ENCODE peak calls at places on chromosomes 6 and 20, in five cellular contexts. E is left lung, V is heart right ventricle, I is bronchial epithelial cell, S is endodermal cell. J is an unnamed sample.

GRCh38 chr6:115067690-115068447 is 725.0 kb upstream of the HS3ST5 start:
- DNase-seq in E (no peak), V (no peak), I (no peak), S (no peak), J (no peak)

GRCh38 chr6:14713008-14713452 is 532.8 kb upstream of the JARID2 start:
- DNase-seq in E (no peak), V (peak), I (peak), S (no peak), J (no peak)

GRCh38 chr20:50916257-50916656 is 15.0 kb downstream of the ADNP start:
- DNase-seq in E (no peak), V (no peak), I (peak), S (no peak), J (no peak)

GRCh38 chr20:49717693-49718092 is 4.0 kb upstream of the B4GALT5 start:
- DNase-seq in E (no peak), V (no peak), I (peak), S (no peak), J (no peak)

GRCh38 chr6:151021878-151022277 is 156.4 kb downstream of the MTHFD1L start:
- DNase-seq in E (no peak), V (no peak), I (no peak), S (no peak), J (no peak)

GRCh38 chr6:12482386-12482785 is 192.2 kb downstream of the EDN1 start:
- DNase-seq in E (no peak), V (no peak), I (no peak), S (no peak), J (no peak)

GRCh38 chr6:91088976-91089375 is 502.1 kb upstream of the MAP3K7 start:
- DNase-seq in E (no peak), V (no peak), I (no peak), S (no peak), J (no peak)

GRCh38 chr20:17529586-17529985 is 1.6 kb downstream of the BFSP1 start:
- DNase-seq in E (no peak), V (no peak), I (no peak), S (no peak), J (no peak)

GRCh38 chr6:5115168-5115567 is 30.0 kb downstream of the PPP1R3G start:
- DNase-seq in E (no peak), V (no peak), I (peak), S (no peak), J (no peak)

GRCh38 chr6:21022343-21023107 is 488.3 kb downstream of the CDKAL1 start:
- DNase-seq in E (peak), V (no peak), I (peak), S (peak), J (no peak)

GRCh38 chr6:39664173-39664572 is 61.0 kb downstream of the KIF6 start:
- DNase-seq in E (no peak), V (no peak), I (no peak), S (no peak), J (no peak)

GRCh38 chr6:136330634-136331033 is 41.0 kb upstream of the BCLAF1 start:
- DNase-seq in E (no peak), V (no peak), I (no peak), S (no peak), J (no peak)

GRCh38 chr6:99434702-99435530 is 9.8 kb upstream of the PNISR start:
- DNase-seq in E (no peak), V (no peak), I (peak), S (no peak), J (no peak)

GRCh38 chr20:50508171-50508761 is 1.9 kb upstream of the PTPN1 start:
- DNase-seq in E (no peak), V (no peak), I (no peak), S (peak), J (no peak)

GRCh38 chr6:15570171-15570570 is 92.7 kb downstream of the DTNBP1 start:
- DNase-seq in E (no peak), V (no peak), I (no peak), S (no peak), J (no peak)

GRCh38 chr6:87174078-87174579 is 18.8 kb downstream of the ZNF292 start:
- DNase-seq in E (no peak), V (no peak), I (no peak), S (no peak), J (no peak)

GRCh38 chr6:104704191-104704590 is 155.5 kb downstream of the HACE1 start:
- DNase-seq in E (no peak), V (no peak), I (no peak), S (no peak), J (no peak)

GRCh38 chr6:159400806-159401205 is 231.6 kb downstream of the FNDC1 start:
- DNase-seq in E (no peak), V (no peak), I (no peak), S (no peak), J (no peak)

GRCh38 chr6:36019167-36019566 is 5.3 kb downstream of the SLC26A8 start:
- DNase-seq in E (no peak), V (no peak), I (no peak), S (no peak), J (no peak)

GRCh38 chr6:71419217-71419953 is 130.8 kb downstream of the OGFRL1 start:
- DNase-seq in E (no peak), V (peak), I (no peak), S (peak), J (no peak)

GRCh38 chr6:158033751-158034702 is 52.4 kb downstream of the SYNJ2 start:
- DNase-seq in E (no peak), V (no peak), I (peak), S (no peak), J (no peak)

GRCh38 chr6:34982424-34982852 is 93.4 kb downstream of the ANKS1A start:
- DNase-seq in E (no peak), V (no peak), I (peak), S (no peak), J (no peak)

DNA sequence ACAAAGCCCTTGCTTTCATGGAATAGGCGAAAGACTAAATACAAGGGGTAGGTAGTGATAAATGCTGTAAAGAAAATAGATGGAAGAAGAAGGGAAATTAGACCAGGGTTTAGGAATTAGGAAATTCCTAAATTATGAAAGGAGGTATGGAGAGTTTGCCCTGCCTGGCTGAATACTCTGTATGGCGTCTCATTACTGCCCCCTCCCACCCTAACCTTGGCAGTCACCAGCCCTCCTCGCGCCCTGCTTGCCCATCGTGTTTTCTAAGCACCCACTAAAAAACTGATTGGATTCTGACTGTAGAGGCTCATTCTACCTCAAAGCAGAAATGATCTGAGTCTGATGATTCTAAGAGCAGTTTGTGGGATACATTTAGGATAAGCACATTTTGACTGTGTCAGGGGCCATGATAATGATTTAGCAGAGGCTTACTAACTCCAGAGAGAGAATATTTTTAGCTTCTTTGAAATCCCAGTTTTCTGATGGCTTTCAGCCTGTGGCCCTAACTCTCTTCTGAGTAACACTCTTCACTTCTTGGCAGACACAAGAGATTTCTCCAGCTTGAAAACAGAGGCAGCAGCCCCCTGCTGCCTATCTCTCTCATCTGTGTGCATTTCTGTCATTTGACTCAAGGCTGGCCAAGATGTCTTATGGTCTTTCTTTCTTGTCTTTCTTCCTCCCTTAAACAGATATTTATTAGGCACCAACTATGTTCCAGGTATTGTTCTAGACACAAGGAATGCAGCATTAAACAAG is 1.4 kb upstream of the CHD6 start:
- DNase-seq in E (no peak), V (no peak), I (no peak), S (peak), J (no peak)
- TF ChIP-seq CTCF in E (no peak), V (no peak), I (no peak), S (peak), J (no peak)

GRCh38 chr6:117266267-117266797 is 974 bp downstream of the VGLL2 start:
- DNase-seq in E (no peak), V (no peak), I (no peak), S (no peak), J (no peak)

GRCh38 chr6:117266948-117267347 is 1.6 kb downstream of the VGLL2 start:
- DNase-seq in E (no peak), V (no peak), I (no peak), S (no peak), J (no peak)

GRCh38 chr6:117269649-117270120 is 4.3 kb downstream of the VGLL2 start:
- DNase-seq in E (no peak), V (no peak), I (no peak), S (no peak), J (no peak)

GRCh38 chr6:117265425-117266266 is at the start of gene VGLL2:
- DNase-seq in E (peak), V (no peak), I (no peak), S (peak), J (peak)

DNA sequence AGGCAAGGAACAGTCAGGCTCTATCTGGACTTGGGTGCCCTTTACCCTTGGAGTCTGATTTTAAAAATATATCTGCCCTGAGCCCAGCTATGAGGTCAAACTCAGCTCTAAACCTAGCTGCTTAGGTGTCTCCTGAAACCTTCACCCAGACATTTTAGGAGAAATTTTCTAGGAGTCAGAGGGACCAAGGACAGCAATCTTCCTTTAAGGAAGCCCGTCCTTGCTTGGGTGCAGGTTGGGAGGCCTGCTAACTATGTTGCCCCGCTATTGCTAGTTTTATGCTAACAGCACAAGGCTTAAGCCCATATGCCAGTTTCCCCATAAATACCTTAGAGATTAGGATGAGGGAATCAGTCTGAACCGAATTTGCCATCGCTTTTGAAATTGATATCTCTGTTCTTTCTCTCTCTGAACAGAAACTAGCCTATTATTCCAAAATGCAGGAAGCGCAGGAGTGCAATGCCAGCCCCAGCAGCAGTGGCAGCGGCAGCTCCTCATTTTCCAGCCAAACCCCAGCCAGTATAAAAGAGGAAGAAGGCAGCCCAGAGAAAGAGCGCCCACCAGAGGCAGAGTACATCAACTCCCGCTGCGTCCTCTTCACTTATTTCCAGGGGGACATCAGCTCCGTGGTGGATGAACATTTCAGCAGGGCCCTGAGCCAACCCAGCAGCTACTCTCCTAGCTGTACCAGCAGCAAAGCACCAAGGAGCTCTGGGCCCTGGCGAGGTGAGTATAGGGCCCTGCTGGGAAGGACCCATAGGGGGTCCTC is 2.6 kb downstream of the VGLL2 start:
- DNase-seq in E (no peak), V (no peak), I (no peak), S (peak), J (no peak)
- TF ChIP-seq CTCF in E (no peak), V (no peak), I (no peak), S (peak), J (peak)

GRCh38 chr6:169865346-169866139 is 114.1 kb downstream of the ERMARD start:
- DNase-seq in E (no peak), V (no peak), I (no peak), S (peak), J (no peak)
- TF ChIP-seq CTCF in E (no peak), V (no peak), I (no peak), S (no peak), J (no peak)

DNA sequence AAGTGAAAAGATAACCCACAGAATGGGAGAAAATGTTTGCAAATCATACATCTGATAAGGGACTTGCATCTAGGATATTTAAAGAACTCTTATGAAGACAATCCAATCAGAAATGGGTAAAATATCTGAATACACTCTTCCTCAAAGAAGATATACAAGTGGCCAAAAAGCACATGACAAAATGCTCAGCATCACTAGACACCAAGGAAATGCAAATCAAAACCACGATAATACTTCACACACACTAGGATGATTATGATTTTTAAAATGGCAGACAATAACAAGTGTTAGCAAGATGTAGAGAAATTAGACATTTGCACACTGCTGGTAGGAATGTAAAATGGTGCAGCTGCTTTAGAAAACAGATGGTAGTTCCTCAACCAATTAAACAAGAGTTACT is 34.8 kb upstream of the SIRT5 start:
- DNase-seq in E (no peak), V (no peak), I (no peak), S (no peak), J (no peak)
- TF ChIP-seq CTCF in E (no peak), V (no peak), I (no peak), S (no peak), J (no peak)